ENCODE peak calls at places on chromosomes 16 and 17, in ten cellular contexts. One of them, this sample, is unnamed.

GRCh38 chr16:85398688-85399582 is 214.2 kb upstream of the GSE1 start:
- DNase-seq in progenitor cell of endocrine pancreas: no peak
- DNase-seq in WTC11: peak
- DNase-seq in mammary epithelial cell: no peak
- DNase-seq in brain microvascular endothelial cell: no peak
- DNase-seq in body of pancreas: no peak
- DNase-seq in GM20000: no peak
- DNase-seq in GM12865: no peak
- DNase-seq in lung: no peak
- DNase-seq in thyroid gland: no peak
- DNase-seq in this sample: no peak

GRCh38 chr17:76246080-76247066 is 6.1 kb upstream of the RNF157 start:
- DNase-seq in WTC11: no peak
- DNase-seq in mammary epithelial cell: no peak
- DNase-seq in thyroid gland: no peak
- DNase-seq in progenitor cell of endocrine pancreas: no peak
- DNase-seq in lung: no peak
- DNase-seq in GM20000: peak
- DNase-seq in GM12865: peak
- DNase-seq in body of pancreas: peak
- DNase-seq in brain microvascular endothelial cell: no peak
- DNase-seq in this sample: no peak

GRCh38 chr16:72908362-72908838 is 139.5 kb downstream of the ZFHX3 start:
- DNase-seq in GM12865: no peak
- DNase-seq in body of pancreas: peak
- DNase-seq in mammary epithelial cell: no peak
- DNase-seq in brain microvascular endothelial cell: no peak
- DNase-seq in progenitor cell of endocrine pancreas: no peak
- DNase-seq in thyroid gland: no peak
- DNase-seq in lung: no peak
- DNase-seq in WTC11: no peak
- DNase-seq in GM20000: no peak
- DNase-seq in this sample: no peak

GRCh38 chr16:50152386-50152806 is 710 bp upstream of the TENT4B start:
- DNase-seq in lung: peak
- DNase-seq in thyroid gland: peak
- DNase-seq in brain microvascular endothelial cell: no peak
- DNase-seq in body of pancreas: peak
- DNase-seq in mammary epithelial cell: peak
- DNase-seq in GM20000: peak
- DNase-seq in GM12865: peak
- DNase-seq in WTC11: no peak
- DNase-seq in progenitor cell of endocrine pancreas: no peak
- DNase-seq in this sample: no peak

GRCh38 chr16:15643453-15644305 is 725 bp upstream of the MARF1 start:
- DNase-seq in brain microvascular endothelial cell: peak
- DNase-seq in thyroid gland: peak
- DNase-seq in progenitor cell of endocrine pancreas: no peak
- DNase-seq in body of pancreas: peak
- DNase-seq in WTC11: no peak
- DNase-seq in mammary epithelial cell: no peak
- DNase-seq in GM12865: peak
- DNase-seq in lung: no peak
- DNase-seq in GM20000: no peak
- DNase-seq in this sample: peak

GRCh38 chr16:4623593-4623992 is 1.0 kb upstream of the MGRN1 start:
- DNase-seq in body of pancreas: no peak
- DNase-seq in progenitor cell of endocrine pancreas: no peak
- DNase-seq in lung: no peak
- DNase-seq in GM12865: no peak
- DNase-seq in mammary epithelial cell: no peak
- DNase-seq in WTC11: no peak
- DNase-seq in GM20000: no peak
- DNase-seq in thyroid gland: no peak
- DNase-seq in brain microvascular endothelial cell: no peak
- DNase-seq in this sample: no peak

GRCh38 chr17:3556905-3557767 is 476 bp downstream of the TRPV3 start:
- DNase-seq in progenitor cell of endocrine pancreas: no peak
- DNase-seq in GM12865: peak
- DNase-seq in WTC11: no peak
- DNase-seq in brain microvascular endothelial cell: no peak
- DNase-seq in lung: no peak
- DNase-seq in thyroid gland: no peak
- DNase-seq in GM20000: peak
- DNase-seq in mammary epithelial cell: no peak
- DNase-seq in body of pancreas: no peak
- DNase-seq in this sample: no peak

GRCh38 chr17:14301761-14302401 is 1.0 kb downstream of the HS3ST3B1 start:
- DNase-seq in progenitor cell of endocrine pancreas: peak
- DNase-seq in body of pancreas: peak
- DNase-seq in brain microvascular endothelial cell: peak
- DNase-seq in mammary epithelial cell: peak
- DNase-seq in thyroid gland: no peak
- DNase-seq in WTC11: no peak
- DNase-seq in lung: peak
- DNase-seq in GM12865: peak
- DNase-seq in GM20000: peak
- DNase-seq in this sample: no peak

GRCh38 chr16:28139530-28139929 is 72.2 kb downstream of the XPO6 start:
- DNase-seq in mammary epithelial cell: no peak
- DNase-seq in thyroid gland: no peak
- DNase-seq in GM12865: no peak
- DNase-seq in brain microvascular endothelial cell: no peak
- DNase-seq in progenitor cell of endocrine pancreas: no peak
- DNase-seq in WTC11: no peak
- DNase-seq in body of pancreas: no peak
- DNase-seq in lung: no peak
- DNase-seq in GM20000: no peak
- DNase-seq in this sample: no peak

GRCh38 chr17:73228748-73229236 is 32.9 kb downstream of the CPSF4L start:
- DNase-seq in brain microvascular endothelial cell: peak
- DNase-seq in mammary epithelial cell: peak
- DNase-seq in thyroid gland: peak
- DNase-seq in body of pancreas: peak
- DNase-seq in WTC11: no peak
- DNase-seq in GM12865: peak
- DNase-seq in progenitor cell of endocrine pancreas: no peak
- DNase-seq in lung: peak
- DNase-seq in GM20000: peak
- DNase-seq in this sample: no peak

GRCh38 chr16:28592511-28592910 is 4.3 kb downstream of the SULT1A2 start:
- DNase-seq in body of pancreas: no peak
- DNase-seq in thyroid gland: no peak
- DNase-seq in brain microvascular endothelial cell: no peak
- DNase-seq in lung: no peak
- DNase-seq in GM12865: no peak
- DNase-seq in progenitor cell of endocrine pancreas: no peak
- DNase-seq in WTC11: no peak
- DNase-seq in mammary epithelial cell: no peak
- DNase-seq in GM20000: no peak
- DNase-seq in this sample: no peak

GRCh38 chr16:57544129-57544653 is 1.7 kb downstream of the ADGRG5 start:
- DNase-seq in GM20000: peak
- DNase-seq in GM12865: peak
- DNase-seq in progenitor cell of endocrine pancreas: no peak
- DNase-seq in lung: no peak
- DNase-seq in thyroid gland: no peak
- DNase-seq in brain microvascular endothelial cell: no peak
- DNase-seq in mammary epithelial cell: no peak
- DNase-seq in WTC11: no peak
- DNase-seq in body of pancreas: peak
- DNase-seq in this sample: no peak

GRCh38 chr16:27241658-27242057 is 26.9 kb downstream of the NSMCE1 start:
- DNase-seq in body of pancreas: no peak
- DNase-seq in progenitor cell of endocrine pancreas: no peak
- DNase-seq in thyroid gland: no peak
- DNase-seq in GM20000: no peak
- DNase-seq in mammary epithelial cell: no peak
- DNase-seq in WTC11: no peak
- DNase-seq in lung: no peak
- DNase-seq in GM12865: no peak
- DNase-seq in brain microvascular endothelial cell: peak
- DNase-seq in this sample: no peak

GRCh38 chr16:72108353-72109102 is 14.9 kb downstream of the DHX38 start:
- DNase-seq in WTC11: no peak
- DNase-seq in GM12865: no peak
- DNase-seq in body of pancreas: no peak
- DNase-seq in brain microvascular endothelial cell: no peak
- DNase-seq in thyroid gland: no peak
- DNase-seq in GM20000: no peak
- DNase-seq in mammary epithelial cell: no peak
- DNase-seq in progenitor cell of endocrine pancreas: no peak
- DNase-seq in lung: no peak
- DNase-seq in this sample: no peak

GRCh38 chr17:73508931-73509605 is 135.2 kb downstream of the SDK2 start:
- DNase-seq in brain microvascular endothelial cell: no peak
- DNase-seq in body of pancreas: no peak
- DNase-seq in thyroid gland: no peak
- DNase-seq in GM12865: no peak
- DNase-seq in WTC11: no peak
- DNase-seq in lung: no peak
- DNase-seq in mammary epithelial cell: no peak
- DNase-seq in GM20000: no peak
- DNase-seq in progenitor cell of endocrine pancreas: no peak
- DNase-seq in this sample: no peak

GRCh38 chr17:43983515-43984411 is 20.7 kb upstream of the NAGS start:
- DNase-seq in GM20000: no peak
- DNase-seq in thyroid gland: peak
- DNase-seq in progenitor cell of endocrine pancreas: peak
- DNase-seq in WTC11: peak
- DNase-seq in brain microvascular endothelial cell: no peak
- DNase-seq in body of pancreas: peak
- DNase-seq in lung: no peak
- DNase-seq in GM12865: no peak
- DNase-seq in mammary epithelial cell: no peak
- DNase-seq in this sample: peak
- TF ChIP-seq CTCF in GM20000: no peak
- TF ChIP-seq CTCF in thyroid gland: peak
- TF ChIP-seq CTCF in progenitor cell of endocrine pancreas: peak
- TF ChIP-seq CTCF in WTC11: peak
- TF ChIP-seq CTCF in brain microvascular endothelial cell: peak
- TF ChIP-seq CTCF in body of pancreas: no peak
- TF ChIP-seq CTCF in lung: no peak
- TF ChIP-seq CTCF in GM12865: no peak
- TF ChIP-seq CTCF in mammary epithelial cell: no peak
- TF ChIP-seq CTCF in this sample: peak

DNA sequence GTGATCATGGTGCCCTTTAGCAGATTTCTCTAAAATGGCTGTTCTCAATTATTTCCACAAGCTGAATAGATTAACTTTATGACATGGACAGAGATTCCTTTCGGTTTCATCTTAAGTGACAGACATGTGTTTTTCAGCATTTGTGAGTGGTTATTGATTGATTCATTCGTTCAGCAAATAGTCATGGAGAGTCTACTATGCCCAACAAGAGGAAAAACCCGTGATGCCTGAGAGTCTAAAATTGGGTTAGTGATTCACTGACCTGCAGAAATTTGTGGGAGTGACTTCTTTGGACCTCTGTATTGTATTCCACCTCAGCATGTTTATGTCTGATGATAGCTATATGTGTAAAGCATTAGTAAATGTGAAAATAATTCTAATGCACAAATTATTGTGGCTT is 28.0 kb upstream of the DUSP14 start:
- DNase-seq in GM12865: no peak
- DNase-seq in mammary epithelial cell: no peak
- DNase-seq in lung: no peak
- DNase-seq in thyroid gland: no peak
- DNase-seq in body of pancreas: no peak
- DNase-seq in brain microvascular endothelial cell: no peak
- DNase-seq in GM20000: no peak
- DNase-seq in progenitor cell of endocrine pancreas: no peak
- DNase-seq in WTC11: no peak
- DNase-seq in this sample: no peak
- TF ChIP-seq CTCF in GM12865: no peak
- TF ChIP-seq CTCF in mammary epithelial cell: no peak
- TF ChIP-seq CTCF in lung: no peak
- TF ChIP-seq CTCF in thyroid gland: no peak
- TF ChIP-seq CTCF in body of pancreas: no peak
- TF ChIP-seq CTCF in brain microvascular endothelial cell: no peak
- TF ChIP-seq CTCF in GM20000: no peak
- TF ChIP-seq CTCF in progenitor cell of endocrine pancreas: no peak
- TF ChIP-seq CTCF in WTC11: no peak
- TF ChIP-seq CTCF in this sample: no peak

DNA sequence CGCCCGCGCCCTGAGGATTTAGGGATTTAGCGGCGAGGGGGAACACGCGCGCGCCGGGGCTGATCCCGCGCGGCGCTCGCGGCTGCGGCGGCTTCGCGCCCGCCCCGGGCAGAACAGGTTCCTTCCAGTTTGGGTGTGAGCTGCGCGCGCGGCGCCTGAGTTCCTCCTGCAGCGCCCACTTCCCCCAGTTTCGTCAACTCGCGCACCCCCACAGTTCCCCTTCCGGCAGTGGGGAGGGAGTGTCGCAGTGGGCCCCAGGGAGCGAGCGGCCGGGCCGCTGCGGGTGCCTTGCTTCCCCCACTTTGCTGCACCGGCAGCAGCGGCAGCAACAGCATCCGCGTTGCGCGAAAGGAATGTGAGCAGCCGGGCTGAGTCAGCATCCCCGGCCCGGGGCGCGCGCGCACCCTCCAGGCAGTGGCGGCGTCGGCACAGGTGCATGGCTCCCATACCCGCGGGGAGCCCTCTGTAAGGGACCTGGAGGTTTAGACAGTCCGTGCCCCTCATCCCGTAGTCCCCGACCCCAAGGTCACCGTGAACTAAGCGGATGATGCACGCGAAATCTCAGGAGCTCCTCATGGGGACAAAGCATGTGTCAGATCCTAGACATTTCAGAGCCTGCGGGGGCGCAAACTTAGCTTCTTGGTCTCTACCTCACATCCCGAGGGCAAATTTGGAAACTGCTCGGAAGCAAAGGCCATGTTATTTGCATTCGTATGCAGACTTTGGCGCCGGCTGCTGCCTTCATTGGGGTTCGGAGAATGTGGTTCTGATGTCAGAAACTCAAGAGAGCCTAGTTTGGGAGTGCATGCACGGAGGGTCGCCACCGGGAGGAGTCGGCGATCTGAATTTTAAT is 767 bp downstream of the ARSG start:
- DNase-seq in GM20000: peak
- DNase-seq in progenitor cell of endocrine pancreas: peak
- DNase-seq in body of pancreas: peak
- DNase-seq in WTC11: peak
- DNase-seq in lung: peak
- DNase-seq in GM12865: peak
- DNase-seq in brain microvascular endothelial cell: peak
- DNase-seq in thyroid gland: peak
- DNase-seq in mammary epithelial cell: peak
- DNase-seq in this sample: peak
- TF ChIP-seq CTCF in GM20000: no peak
- TF ChIP-seq CTCF in progenitor cell of endocrine pancreas: peak
- TF ChIP-seq CTCF in body of pancreas: no peak
- TF ChIP-seq CTCF in WTC11: no peak
- TF ChIP-seq CTCF in lung: no peak
- TF ChIP-seq CTCF in GM12865: peak
- TF ChIP-seq CTCF in brain microvascular endothelial cell: peak
- TF ChIP-seq CTCF in thyroid gland: no peak
- TF ChIP-seq CTCF in mammary epithelial cell: no peak
- TF ChIP-seq CTCF in this sample: peak

GRCh38 chr17:44095647-44096496 is 25.3 kb downstream of the G6PC3 start:
- DNase-seq in mammary epithelial cell: peak
- DNase-seq in GM12865: peak
- DNase-seq in thyroid gland: peak
- DNase-seq in lung: peak
- DNase-seq in brain microvascular endothelial cell: peak
- DNase-seq in body of pancreas: peak
- DNase-seq in WTC11: peak
- DNase-seq in progenitor cell of endocrine pancreas: peak
- DNase-seq in GM20000: no peak
- DNase-seq in this sample: peak
- TF ChIP-seq CTCF in mammary epithelial cell: no peak
- TF ChIP-seq CTCF in GM12865: no peak
- TF ChIP-seq CTCF in thyroid gland: no peak
- TF ChIP-seq CTCF in lung: no peak
- TF ChIP-seq CTCF in brain microvascular endothelial cell: peak
- TF ChIP-seq CTCF in body of pancreas: no peak
- TF ChIP-seq CTCF in WTC11: no peak
- TF ChIP-seq CTCF in progenitor cell of endocrine pancreas: no peak
- TF ChIP-seq CTCF in GM20000: no peak
- TF ChIP-seq CTCF in this sample: no peak